ENCODE peak calls at places on chromosomes 7 and 10, in seven cellular contexts. R is chondrocyte, D is osteocyte, O is astrocyte of the cerebellum, N is ovary, F is SK-N-SH, U is A549. G is an unnamed sample.
A peak's percentile ranks its signal among the peaks of the same experiment; 100 is the strongest.

GRCh38 chr10:11080564-11080984 is 62.9 kb downstream of the CELF2 start:
- DNase-seq in R (no peak), N (no peak), O (no peak), F (no peak), U (no peak), D (no peak), G (no peak)

GRCh38 chr10:133159950-133160812 is at the start of gene KNDC1:
- DNase-seq in U (peak; percentile 80), N (peak; percentile 73), D (no peak), F (peak; percentile 93), R (peak; percentile 84), O (no peak), G (peak; percentile 55)

GRCh38 chr7:135094472-135095237 is 53.2 kb upstream of the TMEM140 start:
- DNase-seq in N (no peak), U (no peak), O (no peak), D (no peak), R (no peak), F (no peak), G (no peak)

GRCh38 chr7:126839624-126840023 is 413.1 kb downstream of the GRM8 start:
- DNase-seq in N (no peak), O (no peak), F (no peak), D (no peak), R (no peak), U (no peak), G (no peak)

GRCh38 chr10:11913184-11913641 is 90.1 kb downstream of the PROSER2 start:
- DNase-seq in F (no peak), U (no peak), R (no peak), D (no peak), O (no peak), N (no peak), G (no peak)

GRCh38 chr7:17274551-17275245 is 23.8 kb upstream of the AHR start:
- DNase-seq in R (no peak), O (peak; percentile 71), D (no peak), U (no peak), N (no peak), F (no peak), G (no peak)

GRCh38 chr10:43075612-43076003 is 1.3 kb upstream of the RET start:
- DNase-seq in U (peak; percentile 72), N (no peak), D (no peak), R (peak; percentile 81), F (peak; percentile 75), O (no peak), G (no peak)

GRCh38 chr7:135282621-135283295 is 49.1 kb downstream of the STRA8 start:
- DNase-seq in D (peak; percentile 63), O (peak; percentile 94), F (no peak), U (no peak), R (no peak), N (no peak), G (no peak)

GRCh38 chr10:127907411-127908105 is 655 bp downstream of the PTPRE start:
- DNase-seq in D (peak; percentile 83), F (peak; percentile 67), R (no peak), O (peak; percentile 49), U (no peak), N (no peak), G (peak; percentile 36)

GRCh38 chr10:11616021-11616420 is 4.6 kb upstream of the USP6NL start:
- DNase-seq in D (no peak), F (no peak), U (no peak), N (no peak), R (no peak), O (no peak), G (no peak)

GRCh38 chr10:61733358-61733940 is 70.7 kb downstream of the CABCOCO1 start:
- DNase-seq in D (no peak), F (peak; percentile 29), N (no peak), O (peak; percentile 45), R (no peak), U (no peak), G (no peak)

GRCh38 chr7:50121269-50121668 is 28.2 kb upstream of the ZPBP start:
- DNase-seq in U (no peak), O (no peak), N (no peak), F (no peak), R (no peak), D (no peak), G (no peak)

GRCh38 chr10:69479241-69479730 is 28.0 kb downstream of the TSPAN15 start:
- DNase-seq in R (no peak), N (no peak), F (peak; percentile 56), D (no peak), O (no peak), U (no peak), G (peak; percentile 65)

GRCh38 chr7:90594791-90595317 is 1.3 kb upstream of the CDK14 start:
- DNase-seq in D (no peak), U (no peak), R (no peak), F (peak; percentile 32), N (no peak), O (peak; percentile 81), G (no peak)

GRCh38 chr10:76324283-76324682 is 892.9 kb downstream of the LRMDA start:
- DNase-seq in D (no peak), F (no peak), R (no peak), N (no peak), O (no peak), U (no peak), G (no peak)

GRCh38 chr10:68826764-68827591 is at the start of gene STOX1:
- DNase-seq in F (peak; percentile 94), D (peak; percentile 86), U (peak; percentile 56), N (peak; percentile 50), O (peak; percentile 4), R (no peak), G (peak; percentile 41)

GRCh38 chr7:84117304-84117703 is 77.3 kb downstream of the SEMA3A start:
- DNase-seq in O (no peak), U (no peak), N (no peak), D (no peak), R (peak; percentile 28), F (no peak), G (no peak)

GRCh38 chr10:48614481-48615383 is 9.9 kb upstream of the ARHGAP22 start:
- DNase-seq in U (peak; percentile 22), D (no peak), N (no peak), O (no peak), R (no peak), F (no peak), G (no peak)

GRCh38 chr10:79454259-79454658 is 8.8 kb upstream of the ZCCHC24 start:
- DNase-seq in F (no peak), D (no peak), N (no peak), U (no peak), R (no peak), O (peak; percentile 53), G (no peak)

GRCh38 chr7:55271069-55271468 is 94.1 kb upstream of the LANCL2 start:
- DNase-seq in O (no peak), D (no peak), R (no peak), U (no peak), F (no peak), N (no peak), G (no peak)

GRCh38 chr10:103695584-103696005 is 159.8 kb downstream of the SH3PXD2A start:
- DNase-seq in R (no peak), D (no peak), U (no peak), O (no peak), F (no peak), N (no peak), G (no peak)

GRCh38 chr10:3995302-3996210 is 210.5 kb upstream of the KLF6 start:
- DNase-seq in O (peak; percentile 28), U (no peak), D (no peak), F (no peak), R (no peak), N (no peak), G (no peak)

GRCh38 chr7:151740180-151740845 is 136.6 kb downstream of the PRKAG2 start:
- DNase-seq in N (no peak), D (no peak), F (no peak), U (no peak), O (no peak), R (no peak), G (no peak)

DNA sequence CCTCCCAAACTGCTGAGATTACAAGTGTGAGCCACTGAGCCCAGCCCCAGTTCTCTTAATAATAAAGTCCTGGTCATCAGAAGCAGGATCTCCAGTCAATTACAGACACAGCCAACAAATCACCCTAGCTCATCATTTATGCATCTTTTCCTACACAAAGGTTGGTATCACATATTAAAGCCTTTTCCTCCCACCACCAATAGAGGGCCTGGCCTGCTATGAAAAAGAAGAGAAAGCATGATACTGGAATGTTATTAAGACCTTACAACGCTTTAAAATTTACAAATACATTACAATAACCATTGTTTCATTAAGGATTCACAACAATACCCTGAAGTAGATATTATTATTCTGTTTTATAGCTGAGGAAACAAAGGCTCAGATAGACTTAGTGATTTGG is 25.9 kb downstream of the VAX1 start:
- DNase-seq in D (no peak), R (no peak), O (no peak), U (no peak), F (no peak), N (no peak), G (no peak)
- TF ChIP-seq CTCF in D (peak; percentile 58), R (peak; percentile 69), O (peak; percentile 33), U (peak; percentile 52), F (peak; percentile 50), N (no peak), G (peak; percentile 33)

DNA sequence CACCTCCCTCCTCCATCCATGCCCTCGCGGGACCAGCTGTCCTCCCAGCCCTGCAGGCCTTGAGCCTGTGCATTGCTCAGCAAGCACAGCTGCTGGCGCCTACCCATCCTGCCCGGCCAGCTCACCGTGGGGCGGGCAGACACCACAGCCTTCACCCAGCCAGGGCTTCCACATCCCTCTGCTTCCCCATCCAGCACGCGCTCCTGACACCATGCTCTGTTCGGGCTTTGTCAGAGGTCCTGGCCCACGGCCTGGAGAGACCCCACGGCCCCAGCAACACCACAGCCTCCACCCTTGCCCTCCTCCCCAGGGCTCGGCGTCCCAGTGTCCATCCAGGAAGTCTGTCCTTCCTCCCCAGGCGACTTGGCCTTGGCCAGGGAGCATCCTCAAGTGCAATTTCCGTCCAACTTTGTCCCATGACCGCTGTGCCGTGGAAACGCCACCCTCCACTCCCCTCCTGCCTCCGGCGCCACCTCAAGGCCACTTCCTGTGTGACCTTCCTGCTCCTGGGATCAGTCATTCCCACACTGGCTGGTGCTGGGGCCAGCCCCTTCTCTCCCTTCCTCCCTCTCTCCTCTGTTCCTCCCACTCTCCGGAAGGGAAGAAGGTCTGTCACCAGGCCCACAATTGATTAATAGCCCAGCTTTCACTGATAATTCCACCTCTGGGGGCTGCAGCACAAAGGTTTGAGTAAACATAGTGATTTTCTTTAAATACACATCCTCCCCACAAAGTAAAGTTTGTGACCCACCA is 71.5 kb upstream of the SMNDC1 start:
- DNase-seq in O (no peak), F (no peak), D (no peak), N (no peak), R (peak; percentile 83), U (no peak), G (no peak)
- TF ChIP-seq CTCF in O (no peak), F (no peak), D (no peak), N (no peak), R (no peak), U (no peak), G (no peak)

GRCh38 chr7:369981-370621 is 80.1 kb downstream of the FOXL3 start:
- DNase-seq in O (no peak), U (no peak), R (no peak), N (peak; percentile 5), F (no peak), D (no peak), G (peak; percentile 23)
- TF ChIP-seq CTCF in O (no peak), U (no peak), R (no peak), N (no peak), F (no peak), D (no peak), G (no peak)

DNA sequence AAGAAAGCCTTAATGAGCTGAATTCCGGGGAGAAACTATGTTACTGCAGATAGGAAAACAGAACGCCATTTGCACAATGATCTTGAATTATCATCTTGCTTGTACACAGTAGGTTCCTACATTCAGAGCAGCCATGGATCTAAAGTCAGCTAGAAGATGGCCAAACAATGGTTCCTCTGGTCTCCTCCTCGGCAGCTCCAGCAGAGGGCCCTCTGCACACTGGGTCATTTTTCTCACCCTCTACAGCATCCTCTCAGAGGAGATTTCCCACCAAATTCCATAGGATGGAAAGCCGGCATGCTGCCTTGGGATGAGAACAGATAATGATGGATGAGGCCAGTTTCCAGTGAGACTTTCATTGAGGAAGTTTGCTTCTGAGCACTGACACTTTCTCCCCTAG is 308.5 kb upstream of the NFE2L3 start:
- DNase-seq in O (no peak), R (no peak), D (no peak), N (no peak), U (no peak), F (no peak), G (no peak)
- TF ChIP-seq CTCF in O (no peak), R (peak; percentile 55), D (peak; percentile 25), N (no peak), U (no peak), F (peak; percentile 11), G (no peak)